ENCODE peak calls at places on chromosomes 4 and X, in four cellular contexts. One of them, this sample, is unnamed.

GRCh38 chr4:845233-845835 is 19.4 kb upstream of the CPLX1 start:
- DNase-seq in WTC11: no peak
- DNase-seq in HepG2: no peak
- DNase-seq in K562: no peak
- DNase-seq in this sample: no peak

GRCh38 chr4:139555705-139556070 is 331 bp downstream of the SETD7 start:
- DNase-seq in HepG2: no peak
- DNase-seq in K562: no peak
- DNase-seq in WTC11: no peak
- DNase-seq in this sample: no peak

GRCh38 chr4:88033309-88033708 is 25.9 kb downstream of the PKD2 start:
- DNase-seq in HepG2: peak
- DNase-seq in K562: peak
- DNase-seq in WTC11: peak
- DNase-seq in this sample: no peak

GRCh38 chrX:108257556-108257955 is 166.0 kb downstream of the ATG4A start:
- DNase-seq in HepG2: no peak
- DNase-seq in K562: no peak
- DNase-seq in WTC11: no peak
- DNase-seq in this sample: no peak

GRCh38 chr4:22014222-22014741 is 65.7 kb upstream of the KCNIP4 start:
- DNase-seq in K562: no peak
- DNase-seq in WTC11: no peak
- DNase-seq in HepG2: no peak
- DNase-seq in this sample: no peak

GRCh38 chrX:134416106-134416505 is 43.9 kb upstream of the HPRT1 start:
- DNase-seq in WTC11: no peak
- DNase-seq in K562: no peak
- DNase-seq in HepG2: no peak
- DNase-seq in this sample: no peak

GRCh38 chrX:149830192-149830873 is 48.6 kb downstream of the MAGEA9 start:
- DNase-seq in HepG2: no peak
- DNase-seq in WTC11: peak
- DNase-seq in K562: no peak
- DNase-seq in this sample: peak

GRCh38 chrX:7214251-7214650 is 66.3 kb upstream of the PUDP start:
- DNase-seq in HepG2: no peak
- DNase-seq in WTC11: no peak
- DNase-seq in K562: no peak
- DNase-seq in this sample: no peak

GRCh38 chr4:8205241-8205707 is 6.2 kb downstream of the SH3TC1 start:
- DNase-seq in WTC11: no peak
- DNase-seq in HepG2: no peak
- DNase-seq in K562: no peak
- DNase-seq in this sample: no peak

GRCh38 chr4:80086296-80086695 is 13.3 kb upstream of the ANTXR2 start:
- DNase-seq in HepG2: no peak
- DNase-seq in K562: no peak
- DNase-seq in WTC11: no peak
- DNase-seq in this sample: no peak

GRCh38 chrX:40410859-40411258 is 169.9 kb upstream of the ATP6AP2 start:
- DNase-seq in WTC11: no peak
- DNase-seq in HepG2: no peak
- DNase-seq in K562: no peak
- DNase-seq in this sample: no peak
- TF ChIP-seq TCF7 in WTC11: no peak
- TF ChIP-seq TCF7 in HepG2: no peak
- TF ChIP-seq TCF7 in K562: no peak
- TF ChIP-seq TCF7 in this sample: no peak

GRCh38 chr4:163393471-163393870 is 49.8 kb downstream of the NPY5R start:
- DNase-seq in WTC11: no peak
- DNase-seq in K562: no peak
- DNase-seq in HepG2: no peak
- DNase-seq in this sample: no peak
- TF ChIP-seq TCF7 in WTC11: no peak
- TF ChIP-seq TCF7 in K562: no peak
- TF ChIP-seq TCF7 in HepG2: no peak
- TF ChIP-seq TCF7 in this sample: no peak

DNA sequence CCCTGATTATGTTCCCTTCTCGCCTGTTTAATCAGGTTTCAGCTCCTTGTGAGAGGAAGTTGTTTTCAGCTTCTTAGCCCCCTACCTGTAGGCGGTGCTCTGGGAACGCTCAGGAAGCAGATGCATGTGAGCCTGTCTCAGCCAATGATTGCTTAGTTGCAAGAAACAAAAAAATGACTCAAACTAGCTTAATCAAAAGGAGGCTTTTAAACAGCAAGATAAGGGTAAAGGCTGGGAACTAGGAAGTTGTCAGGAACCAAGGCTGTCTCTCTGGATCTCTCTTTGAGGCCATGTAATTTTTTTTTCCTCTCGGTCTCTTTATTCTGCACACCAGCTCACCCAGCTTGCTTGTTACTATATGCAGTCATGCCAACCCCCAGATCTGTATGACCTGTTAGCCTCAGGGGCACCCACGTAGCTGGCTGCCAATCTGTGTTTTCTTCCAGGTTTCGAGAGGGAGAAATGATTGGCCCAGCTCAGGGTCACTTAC is 109.1 kb downstream of the PTTG2 start:
- DNase-seq in K562: peak
- DNase-seq in WTC11: peak
- DNase-seq in HepG2: no peak
- DNase-seq in this sample: no peak
- TF ChIP-seq TCF7 in K562: no peak
- TF ChIP-seq TCF7 in WTC11: no peak
- TF ChIP-seq TCF7 in HepG2: no peak
- TF ChIP-seq TCF7 in this sample: no peak

DNA sequence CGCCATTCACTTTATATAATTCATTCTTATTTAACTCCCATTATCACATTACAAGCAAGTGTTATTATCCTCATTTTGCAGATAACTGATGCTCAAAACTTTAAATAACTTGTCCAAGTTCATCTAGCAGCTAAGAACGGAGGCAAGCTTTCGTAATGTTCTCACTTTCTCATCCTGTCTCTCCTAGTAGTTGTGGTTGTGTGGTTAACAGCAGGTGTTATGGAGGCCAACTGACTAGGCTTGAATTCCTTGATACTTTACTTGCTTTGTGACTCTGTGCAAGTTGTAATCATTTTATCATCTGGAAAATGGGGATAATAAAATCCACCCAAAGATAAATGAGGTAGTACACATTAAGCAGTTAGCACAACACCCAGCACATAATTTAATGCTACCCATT is 109.9 kb upstream of the PTPN13 start:
- DNase-seq in HepG2: no peak
- DNase-seq in K562: no peak
- DNase-seq in WTC11: no peak
- DNase-seq in this sample: no peak
- TF ChIP-seq TCF7 in HepG2: no peak
- TF ChIP-seq TCF7 in K562: no peak
- TF ChIP-seq TCF7 in WTC11: no peak
- TF ChIP-seq TCF7 in this sample: no peak

DNA sequence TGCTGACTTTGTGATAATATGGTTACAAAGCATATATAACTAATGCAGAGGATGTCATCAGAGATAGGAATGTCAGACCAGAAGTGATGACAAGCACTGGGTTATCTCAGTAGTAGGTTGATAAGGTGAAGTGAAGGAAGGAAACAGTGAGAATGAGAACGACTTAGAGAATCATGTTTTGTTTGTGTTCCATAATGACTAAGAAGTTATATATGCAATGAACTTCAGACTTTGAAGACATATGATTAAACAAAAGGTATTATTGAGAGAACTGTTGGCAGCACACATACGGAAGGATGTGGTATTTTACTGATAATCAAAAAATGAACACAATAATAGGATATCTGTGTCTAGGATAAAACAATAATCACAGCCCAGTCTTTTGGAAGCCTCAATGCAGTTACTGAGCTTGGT is 18.3 kb upstream of the HHIP start:
- DNase-seq in HepG2: no peak
- DNase-seq in WTC11: no peak
- DNase-seq in K562: no peak
- DNase-seq in this sample: no peak
- TF ChIP-seq TCF7 in HepG2: no peak
- TF ChIP-seq TCF7 in WTC11: no peak
- TF ChIP-seq TCF7 in K562: no peak
- TF ChIP-seq TCF7 in this sample: no peak

DNA sequence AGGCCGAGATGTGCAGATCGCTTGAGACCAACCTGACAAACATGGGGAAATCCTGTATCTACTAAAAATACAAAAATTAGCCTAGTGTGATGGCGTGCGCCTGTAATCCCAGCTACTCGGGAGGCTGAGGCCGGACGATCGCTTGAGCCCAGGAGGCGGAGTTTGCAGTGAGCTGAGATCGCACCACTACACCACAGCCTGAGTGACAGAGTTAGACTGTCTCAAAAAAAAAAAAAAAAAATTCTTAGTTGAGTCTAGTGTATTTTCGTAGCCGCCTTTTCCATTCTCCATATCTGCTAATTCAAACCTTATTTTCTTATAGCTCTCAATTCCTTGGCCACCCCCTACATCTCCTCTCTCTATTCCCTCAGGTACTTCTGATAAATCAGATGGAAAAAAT is 978 bp downstream of the POLR2B start:
- DNase-seq in WTC11: no peak
- DNase-seq in K562: no peak
- DNase-seq in HepG2: peak
- DNase-seq in this sample: no peak
- TF ChIP-seq TCF7 in WTC11: no peak
- TF ChIP-seq TCF7 in K562: no peak
- TF ChIP-seq TCF7 in HepG2: no peak
- TF ChIP-seq TCF7 in this sample: no peak

DNA sequence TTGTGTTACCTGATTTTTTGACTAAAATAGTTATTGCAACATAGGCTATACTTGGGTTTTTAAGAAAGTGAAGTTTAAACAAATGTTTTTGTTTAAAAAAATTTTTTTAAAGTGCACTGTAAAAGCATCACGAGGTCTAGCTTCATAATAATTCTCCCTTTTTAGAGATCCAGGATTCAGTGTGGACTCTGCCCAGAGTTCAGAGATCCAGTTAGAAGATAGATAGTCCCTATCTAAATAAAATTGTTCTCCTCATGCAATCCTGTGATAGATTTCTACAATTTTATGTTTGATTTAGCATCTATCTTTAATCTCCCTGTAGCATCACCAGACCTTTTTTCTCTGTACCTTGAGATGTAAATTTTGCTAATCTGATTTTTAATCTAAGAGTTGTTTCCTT is 85.5 kb upstream of the HPGD start:
- DNase-seq in K562: no peak
- DNase-seq in WTC11: no peak
- DNase-seq in HepG2: no peak
- DNase-seq in this sample: no peak
- TF ChIP-seq TCF7 in K562: no peak
- TF ChIP-seq TCF7 in WTC11: no peak
- TF ChIP-seq TCF7 in HepG2: no peak
- TF ChIP-seq TCF7 in this sample: no peak

DNA sequence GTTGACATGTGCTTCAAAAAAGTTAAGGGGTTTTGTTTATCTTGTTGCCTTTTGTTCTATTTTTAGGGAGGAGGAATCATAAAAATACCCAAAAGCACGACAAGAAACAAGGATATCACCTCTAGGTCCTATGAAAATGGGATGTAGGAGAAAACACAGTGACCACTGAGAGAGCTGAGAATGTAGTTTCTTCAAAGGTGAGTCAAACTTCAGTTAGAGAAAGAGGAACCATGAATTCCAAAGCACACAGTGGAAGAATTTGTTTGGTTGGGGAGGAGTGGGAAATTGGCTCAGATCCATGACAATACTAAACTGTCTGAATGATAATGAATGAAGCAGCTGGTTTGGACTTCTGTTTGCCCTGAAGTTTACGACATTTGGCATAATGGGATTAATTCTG is 19.1 kb upstream of the FRYL start:
- DNase-seq in HepG2: no peak
- DNase-seq in K562: no peak
- DNase-seq in WTC11: no peak
- DNase-seq in this sample: no peak
- TF ChIP-seq TCF7 in HepG2: no peak
- TF ChIP-seq TCF7 in K562: no peak
- TF ChIP-seq TCF7 in WTC11: no peak
- TF ChIP-seq TCF7 in this sample: no peak

GRCh38 chr4:169160825-169161224 is 109.9 kb downstream of the SH3RF1 start:
- DNase-seq in K562: no peak
- DNase-seq in HepG2: no peak
- DNase-seq in WTC11: no peak
- DNase-seq in this sample: no peak
- TF ChIP-seq TCF7 in K562: no peak
- TF ChIP-seq TCF7 in HepG2: no peak
- TF ChIP-seq TCF7 in WTC11: no peak
- TF ChIP-seq TCF7 in this sample: no peak

DNA sequence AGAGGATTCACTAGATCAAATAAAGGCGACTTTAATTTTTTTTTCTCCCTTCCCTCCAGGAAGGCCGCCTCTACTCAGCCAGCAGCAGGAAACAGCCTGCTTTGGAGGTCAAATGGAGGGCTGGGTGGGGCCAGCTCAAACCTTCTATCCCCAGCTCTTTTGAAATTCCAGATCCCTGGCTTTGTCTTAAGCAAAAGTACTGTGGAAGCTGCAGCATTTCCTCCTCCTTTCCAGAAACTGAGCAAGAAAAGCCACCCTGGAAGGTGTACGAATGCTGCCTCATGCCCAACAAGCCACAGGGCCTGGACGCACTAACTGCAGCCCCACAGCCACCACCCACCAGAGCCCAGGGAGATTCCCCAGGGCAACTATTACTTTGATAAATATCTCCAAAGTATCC is 55.1 kb upstream of the ZCCHC13 start:
- DNase-seq in K562: no peak
- DNase-seq in WTC11: peak
- DNase-seq in HepG2: no peak
- DNase-seq in this sample: no peak
- TF ChIP-seq TCF7 in K562: no peak
- TF ChIP-seq TCF7 in WTC11: no peak
- TF ChIP-seq TCF7 in HepG2: no peak
- TF ChIP-seq TCF7 in this sample: no peak

This sample was measured in GM12878.